ENCODE peak calls at places on chromosomes 11 and 22, in four cellular contexts. O is DMS153, U is NCI-H2029 treated with DMSO at 0.1 percent for 48 hours, V is aorta. C is an unnamed sample.

GRCh38 chr11:14953904-14954303 is 18.2 kb downstream of the CALCA start:
- DNase-seq in O (no peak), V (no peak), U (no peak), C (no peak)

GRCh38 chr11:123188508-123189165 is 6.4 kb downstream of the CLMP start:
- DNase-seq in V (no peak), U (no peak), O (no peak), C (no peak)

GRCh38 chr11:91730620-91731019 is 494.0 kb upstream of the FAT3 start:
- DNase-seq in O (no peak), U (no peak), V (no peak), C (no peak)

GRCh38 chr11:86182976-86183584 is 61.5 kb upstream of the EED start:
- DNase-seq in V (no peak), U (no peak), O (no peak), C (peak)

GRCh38 chr11:77705195-77705876 is 67.7 kb upstream of the CLNS1A start:
- DNase-seq in U (no peak), O (no peak), V (no peak), C (no peak)

GRCh38 chr11:62048101-62048500 is 75.7 kb upstream of the INCENP start:
- DNase-seq in V (no peak), U (no peak), O (no peak), C (no peak)

GRCh38 chr22:28440517-28441366 is 238.9 kb downstream of the TTC28 start:
- DNase-seq in O (no peak), V (no peak), U (no peak), C (no peak)

GRCh38 chr11:22416462-22416861 is 78.3 kb downstream of the SLC17A6 start:
- DNase-seq in V (no peak), U (no peak), O (no peak), C (no peak)

GRCh38 chr22:38240734-38241252 is 32.0 kb downstream of the TMEM184B start:
- DNase-seq in U (peak), V (no peak), O (peak), C (no peak)

GRCh38 chr11:123672568-123672967 is 18.1 kb upstream of the SCN3B start:
- DNase-seq in O (no peak), U (no peak), V (no peak), C (no peak)

GRCh38 chr22:21026783-21027692 is 5.3 kb downstream of the SLC7A4 start:
- DNase-seq in U (peak), V (no peak), O (no peak), C (no peak)

GRCh38 chr11:16883179-16883578 is 131.0 kb downstream of the PLEKHA7 start:
- DNase-seq in O (peak), U (peak), V (no peak), C (no peak)

GRCh38 chr11:116707250-116707649 is 65.5 kb downstream of the BUD13 start:
- DNase-seq in V (peak), O (peak), U (no peak), C (peak)

GRCh38 chr11:16811136-16812020 is 72.9 kb downstream of the C11orf58 start:
- DNase-seq in O (no peak), V (no peak), U (no peak), C (no peak)

GRCh38 chr22:48613566-48614200 is 1214.0 kb downstream of the BRD1 start:
- DNase-seq in U (no peak), V (no peak), O (no peak), C (no peak)

GRCh38 chr11:108592591-108593213 is 866 bp downstream of the EXPH5 start:
- DNase-seq in O (no peak), V (peak), U (no peak), C (no peak)

GRCh38 chr22:38243007-38243775 is 29.6 kb downstream of the TMEM184B start:
- DNase-seq in O (peak), V (no peak), U (peak), C (no peak)

GRCh38 chr11:119977881-119978280 is 160.0 kb downstream of the TRIM29 start:
- DNase-seq in O (no peak), V (no peak), U (no peak), C (no peak)

GRCh38 chr11:117411736-117412135 is 84.1 kb downstream of the CEP164 start:
- DNase-seq in O (no peak), U (no peak), V (peak), C (no peak)

GRCh38 chr22:37940698-37941376 is 12.6 kb downstream of the C22orf23 start:
- DNase-seq in O (no peak), U (no peak), V (no peak), C (no peak)

GRCh38 chr11:14518820-14519219 is 1.4 kb downstream of the PSMA1 start:
- DNase-seq in O (no peak), U (no peak), V (no peak), C (no peak)